ENCODE peak calls at places on chromosome 15, in six cellular contexts. U is uterus, X is keratinocyte, W is body of pancreas, D is hepatocyte, E is colonic mucosa. S is an unnamed sample. For H3K27me3, the result is how much of the 10 kb centered on the place peaks cover.

GRCh38 chr15:88631464-88632028 is 7.3 kb upstream of the ISG20 start:
- DNase-seq in U (no peak), X (no peak), W (no peak), D (no peak), E (no peak), S (peak)

GRCh38 chr15:47820047-47820779 is 102.9 kb downstream of the SEMA6D start:
- DNase-seq in U (no peak), X (no peak), W (no peak), D (no peak), E (no peak), S (no peak)

GRCh38 chr15:50134524-50135024 is 15.5 kb upstream of the ATP8B4 start:
- DNase-seq in U (no peak), X (peak), W (no peak), D (no peak), E (no peak), S (no peak)

GRCh38 chr15:90603893-90604292 is 74.2 kb downstream of the CRTC3 start:
- DNase-seq in U (no peak), X (no peak), W (peak), D (no peak), E (peak), S (peak)

GRCh38 chr15:89812847-89813320 is 1.8 kb downstream of the ANPEP start:
- DNase-seq in U (no peak), X (no peak), W (no peak), D (no peak), E (no peak), S (no peak)

GRCh38 chr15:94240486-94240885 is 9.1 kb downstream of the MCTP2 start:
- DNase-seq in U (no peak), X (no peak), W (no peak), D (no peak), E (no peak), S (no peak)

GRCh38 chr15:66831801-66832390 is 129.9 kb downstream of the SMAD6 start:
- DNase-seq in U (no peak), X (no peak), W (no peak), D (no peak), E (no peak), S (no peak)

GRCh38 chr15:57438166-57438565 is 61.9 kb downstream of the CGNL1 start:
- DNase-seq in U (no peak), X (no peak), W (no peak), D (no peak), E (no peak), S (no peak)

GRCh38 chr15:68774120-68774519 is 46.6 kb downstream of the ANP32A start:
- DNase-seq in U (no peak), X (no peak), W (no peak), D (no peak), E (no peak), S (no peak)

GRCh38 chr15:91104111-91104510 is 4.1 kb downstream of the SV2B start:
- DNase-seq in U (no peak), X (no peak), W (no peak), D (no peak), E (no peak), S (no peak)

GRCh38 chr15:59689626-59690236 is 611 bp upstream of the BNIP2 start:
- DNase-seq in U (peak), X (no peak), W (peak), D (peak), E (peak), S (peak)

GRCh38 chr15:59522988-59523461 is 85.0 kb downstream of the FAM81A start:
- DNase-seq in U (no peak), X (no peak), W (no peak), D (peak), E (no peak), S (no peak)

GRCh38 chr15:31367730-31368344 is 41.2 kb downstream of the KLF13 start:
- DNase-seq in U (no peak), X (no peak), W (no peak), D (no peak), E (no peak), S (peak)

DNA sequence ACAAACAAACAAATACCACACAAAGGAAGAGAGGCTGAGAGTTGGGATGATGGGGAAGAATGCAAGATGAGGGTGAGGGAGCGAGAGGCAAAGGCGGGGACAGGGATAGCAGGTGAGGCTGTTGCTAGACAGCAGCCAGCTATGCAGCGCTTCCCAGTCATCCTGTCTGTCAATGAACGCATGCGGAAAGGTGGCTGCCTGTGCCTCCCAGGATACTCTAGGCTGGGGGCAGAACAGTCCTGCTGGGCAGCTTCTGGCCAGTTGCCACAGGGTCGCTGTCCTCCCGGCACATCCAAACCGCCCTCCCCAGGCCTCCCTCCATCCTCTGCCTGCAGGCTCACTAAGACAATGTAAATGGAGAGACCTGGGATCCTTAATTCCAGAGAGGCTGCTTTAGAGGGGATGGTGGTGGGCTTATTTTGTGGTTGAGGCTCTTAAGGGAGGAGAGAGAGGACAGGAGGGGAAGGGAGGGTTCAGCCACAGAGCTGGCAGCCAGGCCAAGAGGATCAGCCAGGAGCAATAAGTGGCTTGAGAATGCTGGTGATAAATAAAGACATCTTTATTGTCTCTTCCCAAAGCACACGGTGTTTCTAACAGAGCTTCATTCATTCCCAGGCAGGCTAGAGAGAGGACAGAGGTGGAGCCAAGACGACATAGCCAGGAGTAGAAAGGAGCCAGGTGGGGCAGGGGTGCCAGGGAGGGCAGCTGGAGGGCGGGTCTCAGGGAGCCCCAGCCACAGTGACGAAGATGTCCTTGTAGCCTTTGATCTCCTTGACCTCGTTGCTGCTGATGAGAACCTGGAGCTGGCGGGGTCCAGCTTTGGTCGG is 9.2 kb upstream of the TGM5 start:
- DNase-seq in U (no peak), X (no peak), W (no peak), D (no peak), E (no peak), S (no peak)
- TF ChIP-seq CTCF in U (no peak), X (no peak), W (no peak), D (no peak), E (no peak), S (no peak)

DNA sequence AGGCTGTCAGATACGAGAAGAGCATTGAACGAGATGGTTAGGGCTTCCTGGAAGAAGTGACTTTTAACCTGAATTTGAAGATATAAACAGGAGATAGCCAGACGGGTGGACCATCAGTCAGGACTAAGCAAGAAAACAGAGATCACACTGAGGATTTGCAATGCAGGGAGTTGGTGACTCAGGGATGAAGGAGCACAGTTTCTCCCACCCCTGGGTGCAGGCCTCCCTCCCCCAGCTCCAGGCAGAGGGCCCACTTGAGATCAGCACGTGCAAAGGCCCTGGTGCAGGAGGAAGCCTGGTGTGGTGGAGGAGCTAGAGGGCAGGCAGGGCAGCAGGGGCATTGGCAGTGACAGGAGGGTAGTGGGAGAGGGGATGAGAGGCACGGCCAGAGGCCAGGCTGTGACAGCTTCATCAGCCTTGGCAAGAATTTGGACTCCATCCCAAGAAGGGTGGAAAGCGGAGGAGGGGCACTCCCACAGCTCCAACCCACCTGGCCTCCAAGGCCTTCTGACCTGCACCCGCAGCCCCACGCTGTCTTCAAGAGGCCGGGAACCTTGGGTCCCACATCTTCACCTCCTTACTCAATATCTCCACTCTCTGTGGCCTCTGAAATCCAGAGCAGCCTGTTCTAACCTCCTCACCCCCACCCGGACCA is 8.7 kb upstream of the PCSK6 start:
- DNase-seq in U (no peak), X (no peak), W (no peak), D (no peak), E (no peak), S (no peak)
- H3K27me3 ChIP-seq in U (under half), X (under half), W (under half), D (under half), E (under half), S (under half)

GRCh38 chr15:62545392-62546227 is 380.5 kb upstream of the C2CD4B start:
- DNase-seq in U (peak), X (no peak), W (peak), D (no peak), E (peak), S (peak)

GRCh38 chr15:62544446-62544845 is 379.4 kb upstream of the C2CD4B start:
- DNase-seq in U (no peak), X (no peak), W (no peak), D (no peak), E (no peak), S (no peak)

GRCh38 chr15:62547584-62547983 is 382.5 kb upstream of the C2CD4B start:
- DNase-seq in U (peak), X (no peak), W (no peak), D (no peak), E (no peak), S (no peak)

GRCh38 chr15:62554164-62554563 is 389.1 kb upstream of the C2CD4B start:
- DNase-seq in U (no peak), X (no peak), W (no peak), D (no peak), E (no peak), S (no peak)

DNA sequence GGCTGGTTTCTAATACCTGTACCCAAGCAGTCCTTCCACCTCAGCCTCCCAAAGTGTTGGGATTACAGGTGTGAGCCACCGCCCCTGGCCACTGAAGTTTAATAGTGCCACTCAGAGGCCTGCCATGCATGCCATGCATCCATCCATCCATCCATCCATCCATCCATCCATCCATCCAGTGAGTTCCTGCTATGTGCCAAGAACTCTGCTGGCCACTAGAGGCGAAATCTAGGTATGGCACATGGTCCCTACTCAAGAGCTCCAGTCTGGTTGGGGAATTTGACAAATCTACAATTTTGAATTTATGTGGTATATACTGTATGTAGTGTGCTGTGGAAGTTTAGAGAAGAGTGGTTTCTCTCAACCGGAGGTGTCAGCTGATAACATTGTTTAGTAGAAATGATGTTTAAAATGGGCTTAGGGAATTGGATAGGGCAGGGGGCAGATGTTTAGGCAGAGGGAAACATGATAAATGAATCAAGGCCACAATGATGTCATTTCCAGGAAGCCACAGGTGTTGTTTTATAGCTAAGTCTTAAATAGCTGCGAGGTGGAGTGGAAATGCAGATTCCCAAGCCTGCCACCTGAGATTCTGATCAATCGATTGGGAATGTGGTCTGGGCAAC is 384.4 kb upstream of the C2CD4B start:
- DNase-seq in U (no peak), X (no peak), W (peak), D (peak), E (no peak), S (peak)
- TF ChIP-seq CTCF in U (no peak), X (peak), W (peak), D (peak), E (peak), S (peak)

GRCh38 chr15:74545061-74545460 is 4.0 kb downstream of the ARID3B start:
- DNase-seq in U (no peak), X (no peak), W (no peak), D (no peak), E (no peak), S (no peak)
- H3K27me3 ChIP-seq in U (under half), X (under half), W (under half), D (under half), E (under half), S (under half)

GRCh38 chr15:53962646-53963561 is 15.3 kb upstream of the UNC13C start:
- DNase-seq in U (no peak), X (no peak), W (peak), D (peak), E (peak), S (peak)
- TF ChIP-seq CTCF in U (no peak), X (peak), W (peak), D (peak), E (peak), S (peak)

GRCh38 chr15:70438776-70439175 is 324.6 kb downstream of the UACA start:
- DNase-seq in U (no peak), X (no peak), W (no peak), D (no peak), E (no peak), S (no peak)
- H3K27me3 ChIP-seq in U (under half), X (under half), W (under half), D (under half), E (under half), S (under half)

S was measured in transverse colon.